ENCODE peak calls at places on chromosome 1, in seven cellular contexts. P is WTC11, L is HepG2, K is HEK293T, R is K562, Z is H1, S is GM12878. B is an unnamed sample.

GRCh38 chr1:21175324-21175669 is 1.4 kb downstream of the EIF4G3 start:
- DNase-seq in P (no peak), R (no peak), K (no peak), S (no peak), L (no peak), Z (no peak), B (no peak)

GRCh38 chr1:21659099-21659923 is 9.8 kb downstream of the RAP1GAP start:
- DNase-seq in Z (peak; percentile 99), S (no peak), K (peak; percentile 90), L (peak; percentile 58), R (peak; percentile 99), P (peak; percentile 86), B (peak; percentile 51)

GRCh38 chr1:111372336-111372965 is 55.1 kb downstream of the OVGP1 start:
- DNase-seq in P (no peak), R (no peak), K (no peak), S (no peak), Z (no peak), L (no peak), B (no peak)

GRCh38 chr1:7218210-7218832 is 433.1 kb downstream of the CAMTA1 start:
- DNase-seq in L (peak; percentile 44), R (peak; percentile 72), S (no peak), P (peak; percentile 67), Z (peak; percentile 78), K (peak; percentile 60), B (peak; percentile 51)

GRCh38 chr1:223319373-223319772 is 44.6 kb downstream of the SUSD4 start:
- DNase-seq in P (no peak), K (no peak), R (no peak), L (no peak), S (no peak), Z (no peak), B (no peak)

GRCh38 chr1:186957339-186957738 is 128.6 kb downstream of the PLA2G4A start:
- DNase-seq in K (no peak), R (no peak), S (no peak), L (no peak), P (no peak), Z (no peak), B (no peak)

GRCh38 chr1:12469990-12470389 is 148.0 kb downstream of the DHRS3 start:
- DNase-seq in L (no peak), Z (no peak), S (no peak), P (no peak), K (no peak), R (no peak), B (peak; percentile 41)

GRCh38 chr1:41811051-41811795 is 107.5 kb downstream of the HIVEP3 start:
- DNase-seq in R (no peak), L (no peak), K (no peak), Z (no peak), P (no peak), S (no peak), B (no peak)

GRCh38 chr1:30184393-30185141 is 538.8 kb downstream of the MATN1 start:
- DNase-seq in R (peak; percentile 79), L (no peak), Z (peak; percentile 24), P (no peak), K (no peak), S (no peak), B (no peak)

GRCh38 chr1:165434264-165434663 is 10.7 kb downstream of the RXRG start:
- DNase-seq in K (no peak), R (no peak), Z (no peak), L (no peak), S (no peak), P (no peak), B (no peak)

GRCh38 chr1:151443846-151444790 is 15.2 kb downstream of the POGZ start:
- DNase-seq in K (peak; percentile 85), Z (peak; percentile 55), R (peak; percentile 54), P (peak; percentile 46), L (peak; percentile 69), S (peak; percentile 38), B (peak; percentile 76)

GRCh38 chr1:33339413-33339812 is 18.5 kb upstream of the A3GALT2 start:
- DNase-seq in L (no peak), P (no peak), R (no peak), Z (no peak), S (no peak), K (no peak), B (no peak)

GRCh38 chr1:235527196-235527814 is 23.1 kb upstream of the B3GALNT2 start:
- DNase-seq in S (no peak), L (no peak), Z (no peak), P (no peak), K (no peak), R (no peak), B (no peak)

GRCh38 chr1:90501281-90501680 is 215.8 kb downstream of the BARHL2 start:
- DNase-seq in S (no peak), K (no peak), P (no peak), L (no peak), R (no peak), Z (no peak), B (no peak)

GRCh38 chr1:47818682-47819502 is 178.3 kb downstream of the TRABD2B start:
- DNase-seq in S (no peak), K (no peak), Z (no peak), R (no peak), L (no peak), P (no peak), B (no peak)

GRCh38 chr1:44819594-44820327 is 11.4 kb downstream of the BTBD19 start:
- DNase-seq in R (peak; percentile 90), Z (peak; percentile 91), L (peak; percentile 90), P (peak; percentile 83), S (peak; percentile 90), K (peak; percentile 85), B (peak; percentile 96)

GRCh38 chr1:31196685-31197084 is 43.0 kb downstream of the NKAIN1 start:
- DNase-seq in K (no peak), S (no peak), L (no peak), Z (no peak), R (no peak), P (no peak), B (no peak)

GRCh38 chr1:154574715-154575114 is 7.1 kb downstream of the CHRNB2 start:
- DNase-seq in R (no peak), Z (no peak), S (no peak), P (no peak), K (no peak), L (no peak), B (no peak)

GRCh38 chr1:153903841-153904455 is 18.8 kb downstream of the GATAD2B start:
- DNase-seq in P (no peak), R (no peak), S (no peak), L (no peak), Z (no peak), K (no peak), B (no peak)

GRCh38 chr1:113792986-113793385 is 19.3 kb downstream of the RSBN1 start:
- DNase-seq in L (no peak), S (no peak), R (no peak), P (no peak), K (no peak), Z (no peak), B (no peak)

GRCh38 chr1:109930252-109930993 is 19.8 kb downstream of the CSF1 start:
- DNase-seq in R (no peak), S (no peak), Z (no peak), K (no peak), L (no peak), P (no peak), B (no peak)

GRCh38 chr1:156009404-156009803 is 11.3 kb downstream of the SSR2 start:
- DNase-seq in Z (no peak), L (no peak), R (no peak), S (no peak), P (no peak), K (no peak), B (no peak)

GRCh38 chr1:53704804-53705445 is 34.0 kb downstream of the GLIS1 start:
- DNase-seq in L (no peak), P (no peak), K (no peak), S (no peak), R (no peak), Z (peak; percentile 54), B (no peak)

GRCh38 chr1:119859647-119860046 is 36.7 kb downstream of the ADAM30 start:
- DNase-seq in L (no peak), S (no peak), P (no peak), Z (no peak), R (peak; percentile 50), K (no peak), B (peak; percentile 21)

GRCh38 chr1:27397749-27398148 is 5.3 kb downstream of the GPR3 start:
- DNase-seq in L (no peak), P (no peak), R (no peak), Z (no peak), S (no peak), K (no peak), B (no peak)

GRCh38 chr1:203338335-203339036 is 12.4 kb downstream of the FMOD start:
- DNase-seq in Z (no peak), R (peak; percentile 83), P (peak; percentile 63), K (peak; percentile 84), L (peak; percentile 25), S (no peak), B (peak; percentile 53)
- TF ChIP-seq SP1 in Z (no peak), R (no peak), P (no peak), K (no peak), L (no peak), S (no peak), B (no peak)

GRCh38 chr1:227315500-227316346 is 2.6 kb downstream of the CDC42BPA start:
- DNase-seq in L (peak; percentile 79), Z (no peak), R (no peak), P (no peak), S (no peak), K (no peak), B (no peak)
- TF ChIP-seq SP1 in L (no peak), Z (no peak), R (no peak), P (no peak), S (no peak), K (no peak), B (no peak)

DNA sequence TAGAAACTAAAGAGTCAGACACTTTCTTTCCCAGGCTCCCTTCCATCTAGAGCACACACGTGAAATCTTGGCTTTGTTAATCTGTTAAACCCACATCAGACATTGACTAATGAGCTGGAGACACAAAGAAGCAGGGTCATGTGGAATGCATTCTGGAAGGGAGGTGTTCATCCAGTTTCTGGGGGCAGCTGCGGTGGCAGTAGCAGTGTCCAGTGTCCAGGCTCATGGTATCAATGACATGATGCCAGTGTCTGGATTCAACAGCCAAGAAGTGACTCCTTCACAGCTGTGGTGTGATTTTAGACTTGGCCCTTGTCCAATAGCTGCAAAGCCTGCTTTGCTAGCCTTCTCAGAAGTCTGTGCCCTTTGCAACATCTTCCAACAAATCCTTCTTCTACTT is 95.2 kb downstream of the NTPCR start:
- DNase-seq in Z (no peak), K (no peak), R (no peak), P (no peak), L (no peak), S (no peak), B (no peak)
- TF ChIP-seq SP1 in Z (no peak), K (no peak), R (no peak), P (no peak), L (no peak), S (no peak), B (no peak)

DNA sequence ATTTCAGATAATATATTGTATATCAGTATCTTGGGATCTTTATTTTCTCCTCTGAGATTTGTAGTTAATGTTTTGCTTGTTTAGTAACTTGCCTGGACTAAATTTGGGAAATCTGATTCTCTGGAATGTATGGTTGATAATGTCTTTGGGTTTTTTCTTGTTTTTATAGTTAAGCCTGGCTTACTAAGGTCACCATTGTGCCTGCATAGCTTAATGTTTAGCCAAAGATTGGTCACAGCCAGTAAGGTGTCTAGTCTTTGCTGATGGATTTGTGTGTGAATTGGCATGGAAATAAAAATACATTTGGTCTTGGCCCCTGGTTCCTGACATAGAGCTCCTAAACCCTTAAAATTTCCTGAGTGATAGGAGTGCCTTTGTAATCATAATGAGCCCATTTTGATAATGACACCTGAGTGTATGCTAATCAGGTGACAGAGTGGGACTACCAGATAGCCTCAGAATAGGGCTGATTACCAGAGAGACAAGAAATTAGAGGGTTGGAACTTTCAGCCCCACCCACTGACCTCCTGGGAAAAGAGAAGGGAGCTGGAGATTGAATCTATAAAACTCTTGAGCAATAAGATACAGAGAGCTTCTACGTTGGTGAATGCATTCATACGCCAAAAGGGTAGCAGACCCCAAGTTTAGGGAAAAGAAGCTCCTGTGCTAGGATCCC is 47.9 kb upstream of the NUF2 start:
- DNase-seq in R (no peak), S (no peak), Z (no peak), L (no peak), P (no peak), K (no peak), B (no peak)
- TF ChIP-seq SP1 in R (no peak), S (no peak), Z (no peak), L (no peak), P (no peak), K (no peak), B (no peak)